ENCODE peak calls at places on chromosomes 6 and 20, in four cellular contexts. Z, E, A and J are unnamed samples.

GRCh38 chr6:72464791-72465691 is 156.8 kb upstream of the KCNQ5 start:
- DNase-seq in Z (no peak), E (no peak), A (no peak), J (no peak)

GRCh38 chr20:53959849-53960585 is 110.4 kb downstream of the BCAS1 start:
- DNase-seq in Z (no peak), E (peak; percentile 57), A (no peak), J (no peak)

GRCh38 chr6:103122766-103123601 is 1729.5 kb downstream of the GRIK2 start:
- DNase-seq in Z (peak; percentile 88), E (peak; percentile 44), A (no peak), J (peak; percentile 56)

GRCh38 chr6:34083227-34083889 is 62.5 kb downstream of the GRM4 start:
- DNase-seq in Z (no peak), E (no peak), A (no peak), J (no peak)

GRCh38 chr20:56202493-56203077 is 45.9 kb upstream of the MC3R start:
- DNase-seq in Z (no peak), E (peak; percentile 13), A (no peak), J (peak; percentile 7)

GRCh38 chr6:88843040-88843439 is 120.4 kb downstream of the RNGTT start:
- DNase-seq in Z (no peak), E (no peak), A (no peak), J (no peak)

GRCh38 chr20:38941726-38942389 is 15.6 kb downstream of the FAM83D start:
- DNase-seq in Z (no peak), E (peak; percentile 63), A (no peak), J (no peak)

GRCh38 chr20:64279826-64280459 is 24.4 kb downstream of the PCMTD2 start:
- DNase-seq in Z (no peak), E (no peak), A (no peak), J (no peak)

GRCh38 chr6:73079611-73079955 is 145.7 kb downstream of the KHDC1L start:
- DNase-seq in Z (no peak), E (no peak), A (no peak), J (peak; percentile 38)

GRCh38 chr6:157063176-157063934 is 260.0 kb downstream of the TMEM242 start:
- DNase-seq in Z (no peak), E (no peak), A (no peak), J (no peak)

GRCh38 chr6:90144928-90145520 is 151.6 kb downstream of the BACH2 start:
- DNase-seq in Z (no peak), E (no peak), A (no peak), J (no peak)

GRCh38 chr6:157188213-157188612 is 135.1 kb downstream of the TMEM242 start:
- DNase-seq in Z (no peak), E (no peak), A (no peak), J (no peak)

GRCh38 chr20:60270341-60270740 is 312.1 kb downstream of the CDH26 start:
- DNase-seq in Z (no peak), E (no peak), A (no peak), J (no peak)

GRCh38 chr6:17429381-17430061 is 36.1 kb downstream of the CAP2 start:
- DNase-seq in Z (no peak), E (no peak), A (no peak), J (no peak)
- TF ChIP-seq EP300 in Z (no peak), E (no peak), A (no peak), J (no peak)

GRCh38 chr6:100433726-100434435 is 30.8 kb downstream of the SIM1 start:
- DNase-seq in Z (no peak), E (no peak), A (no peak), J (no peak)

GRCh38 chr6:100427452-100427851 is 37.3 kb downstream of the SIM1 start:
- DNase-seq in Z (no peak), E (no peak), A (no peak), J (no peak)

GRCh38 chr6:100432136-100432535 is 32.6 kb downstream of the SIM1 start:
- DNase-seq in Z (no peak), E (no peak), A (no peak), J (no peak)

GRCh38 chr6:100426689-100427338 is 37.9 kb downstream of the SIM1 start:
- DNase-seq in Z (no peak), E (no peak), A (no peak), J (no peak)

DNA sequence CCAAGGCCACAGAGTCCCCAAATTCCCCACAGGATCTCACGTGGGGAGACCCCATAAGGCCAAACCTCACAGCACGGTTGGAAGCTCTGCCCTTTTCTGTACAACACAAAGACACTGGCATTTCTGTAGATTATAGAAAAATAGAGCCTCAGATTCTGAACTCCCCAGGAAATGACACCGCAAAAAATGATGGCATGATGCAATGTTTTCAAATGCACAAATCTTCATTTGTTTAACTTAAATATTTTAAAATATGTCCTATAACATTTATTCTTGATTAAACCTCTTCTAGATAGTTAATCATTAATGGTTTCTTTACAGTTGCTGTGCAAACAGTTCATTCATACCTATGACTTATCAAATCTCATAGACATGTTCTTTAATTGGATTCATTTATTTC is 33.8 kb downstream of the SIM1 start:
- DNase-seq in Z (no peak), E (no peak), A (no peak), J (peak; percentile 11)
- TF ChIP-seq HDAC2 in Z (no peak), E (no peak), A (no peak), J (no peak)

DNA sequence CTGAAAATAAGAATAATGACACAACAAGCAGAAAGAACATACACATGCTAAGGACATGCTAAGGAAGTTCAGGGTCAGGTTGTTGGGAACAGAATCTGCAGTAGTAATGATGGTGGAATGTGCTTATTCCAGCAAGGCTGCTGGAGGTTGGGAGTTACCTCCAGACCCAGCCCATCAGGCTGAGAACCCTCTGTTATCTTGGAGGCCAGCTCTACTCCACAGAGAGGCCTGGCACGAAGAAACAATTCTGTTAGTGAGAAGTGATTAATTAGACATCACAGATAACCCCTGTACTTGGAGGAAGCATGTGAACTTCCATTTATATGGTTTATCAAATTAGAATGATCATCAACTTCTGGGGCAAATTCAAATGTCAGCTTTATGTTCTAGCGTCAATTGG is 22.1 kb upstream of the ARHGAP18 start:
- DNase-seq in Z (no peak), E (no peak), A (no peak), J (no peak)
- TF ChIP-seq EP300 in Z (no peak), E (no peak), A (no peak), J (no peak)

GRCh38 chr6:8054276-8054675 is 9.9 kb downstream of the BLOC1S5 start:
- DNase-seq in Z (no peak), E (no peak), A (no peak), J (no peak)

GRCh38 chr6:8060346-8060745 is 3.8 kb downstream of the BLOC1S5 start:
- DNase-seq in Z (no peak), E (no peak), A (no peak), J (no peak)

GRCh38 chr6:8059129-8059528 is 5.1 kb downstream of the BLOC1S5 start:
- DNase-seq in Z (no peak), E (no peak), A (no peak), J (peak; percentile 25)

GRCh38 chr6:8057793-8058192 is 6.4 kb downstream of the BLOC1S5 start:
- DNase-seq in Z (no peak), E (no peak), A (no peak), J (no peak)

DNA sequence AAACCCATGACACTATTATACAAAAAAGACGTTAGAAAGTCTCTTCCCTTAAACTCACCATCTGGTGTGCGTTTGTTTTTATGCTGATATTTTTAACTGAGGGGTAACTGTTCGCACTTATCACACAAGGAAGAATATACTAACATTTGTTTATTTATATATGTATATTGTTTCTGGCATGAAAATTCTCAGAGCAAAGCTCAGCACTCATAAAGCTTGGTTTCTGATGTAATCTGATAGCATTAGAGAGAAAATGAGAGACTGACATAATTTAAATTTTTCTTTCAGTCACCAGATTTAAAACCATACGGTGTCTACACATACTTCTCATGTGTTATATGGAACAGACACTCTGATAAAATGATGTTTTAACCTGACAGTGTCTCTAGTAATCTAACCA is 6.9 kb downstream of the BLOC1S5 start:
- DNase-seq in Z (no peak), E (no peak), A (no peak), J (no peak)
- TF ChIP-seq HDAC2 in Z (no peak), E (no peak), A (no peak), J (no peak)

GRCh38 chr20:9838378-9839295 is at the start of gene PAK5:
- DNase-seq in Z (peak; percentile 93), E (peak; percentile 53), A (no peak), J (peak; percentile 56)
- TF ChIP-seq EP300 in Z (no peak), E (no peak), A (no peak), J (no peak)

DNA sequence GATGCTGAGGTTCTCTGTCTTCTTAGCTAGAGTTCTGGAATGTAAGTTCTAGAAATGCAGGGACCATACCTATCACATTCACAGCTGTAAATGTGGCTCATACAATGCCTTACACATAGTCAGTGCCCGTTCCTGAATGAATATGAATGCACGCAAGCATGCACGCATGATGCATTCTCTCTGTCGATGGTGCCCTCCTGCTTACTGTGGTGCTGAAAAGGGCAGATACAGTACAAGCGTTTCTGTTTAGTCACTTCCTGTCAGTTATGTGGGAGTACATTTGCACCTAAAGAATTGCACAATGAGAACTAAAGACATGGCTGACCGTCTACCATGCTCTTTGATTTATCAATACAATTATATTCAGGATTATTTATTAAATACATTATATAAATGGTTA is 152.2 kb upstream of the SOX4 start:
- DNase-seq in Z (no peak), E (no peak), A (no peak), J (no peak)
- TF ChIP-seq HDAC2 in Z (no peak), E (no peak), A (no peak), J (no peak)